ENCODE peak calls at places on chromosomes 4 and X, in ten cellular contexts. Z is transverse colon, L is nephron progenitor cell, E is AG10803, M is GM12865, C is lung, Y is tibial artery, Q is fibroblast of mammary gland, W is psoas muscle, D is epithelial cell of esophagus. P is an unnamed sample.

GRCh38 chrX:48685416-48685815 is 1.8 kb downstream of the WAS start:
- DNase-seq in Z (no peak), L (no peak), E (no peak), M (no peak), C (no peak), Y (no peak), Q (no peak), W (no peak), D (no peak), P (no peak)

GRCh38 chr4:111128327-111128726 is 505.4 kb upstream of the PITX2 start:
- DNase-seq in Z (no peak), L (no peak), E (no peak), M (no peak), C (no peak), Y (no peak), Q (no peak), W (no peak), D (no peak), P (no peak)

GRCh38 chrX:150148749-150149672 is 210.7 kb upstream of the EOLA2 start:
- DNase-seq in Z (no peak), L (no peak), E (no peak), M (no peak), C (no peak), Y (no peak), Q (no peak), W (no peak), D (no peak), P (no peak)

GRCh38 chrX:33339219-33339618 is 127.9 kb upstream of the DMD start:
- DNase-seq in Z (no peak), L (no peak), E (no peak), M (no peak), C (no peak), Y (no peak), Q (peak; percentile 15), W (no peak), D (peak; percentile 38), P (no peak)

GRCh38 chrX:53045002-53045401 is 3.6 kb upstream of the GPR173 start:
- DNase-seq in Z (no peak), L (no peak), E (no peak), M (no peak), C (no peak), Y (no peak), Q (no peak), W (no peak), D (no peak), P (no peak)

GRCh38 chrX:39162322-39162721 is 361.1 kb downstream of the MID1IP1 start:
- DNase-seq in Z (peak; percentile 57), L (peak; percentile 46), E (no peak), M (peak; percentile 12), C (no peak), Y (no peak), Q (no peak), W (peak; percentile 33), D (no peak), P (peak; percentile 31)

GRCh38 chr4:16116019-16116418 is 32.2 kb upstream of the PROM1 start:
- DNase-seq in Z (no peak), L (no peak), E (no peak), M (no peak), C (no peak), Y (no peak), Q (no peak), W (no peak), D (no peak), P (no peak)

GRCh38 chr4:169096221-169096620 is 86.2 kb upstream of the CBR4 start:
- DNase-seq in Z (no peak), L (no peak), E (peak; percentile 37), M (no peak), C (no peak), Y (no peak), Q (no peak), W (no peak), D (no peak), P (no peak)

GRCh38 chrX:130110379-130111219 is at the start of gene ELF4:
- DNase-seq in Z (peak; percentile 65), L (no peak), E (peak; percentile 57), M (peak; percentile 75), C (no peak), Y (peak; percentile 71), Q (peak; percentile 44), W (peak; percentile 50), D (peak; percentile 81), P (peak; percentile 79)

GRCh38 chr4:24781999-24782745 is 13.2 kb upstream of the SOD3 start:
- DNase-seq in Z (no peak), L (no peak), E (no peak), M (no peak), C (no peak), Y (no peak), Q (no peak), W (no peak), D (no peak), P (no peak)

GRCh38 chrX:13373027-13373806 is 53.4 kb upstream of the ATXN3L start:
- DNase-seq in Z (no peak), L (no peak), E (peak; percentile 19), M (no peak), C (no peak), Y (no peak), Q (peak; percentile 19), W (no peak), D (peak; percentile 30), P (no peak)

GRCh38 chrX:67614414-67614813 is 70.6 kb downstream of the AR start:
- DNase-seq in Z (no peak), L (no peak), E (peak; percentile 66), M (no peak), C (no peak), Y (no peak), Q (peak; percentile 84), W (no peak), D (peak; percentile 49), P (no peak)

DNA sequence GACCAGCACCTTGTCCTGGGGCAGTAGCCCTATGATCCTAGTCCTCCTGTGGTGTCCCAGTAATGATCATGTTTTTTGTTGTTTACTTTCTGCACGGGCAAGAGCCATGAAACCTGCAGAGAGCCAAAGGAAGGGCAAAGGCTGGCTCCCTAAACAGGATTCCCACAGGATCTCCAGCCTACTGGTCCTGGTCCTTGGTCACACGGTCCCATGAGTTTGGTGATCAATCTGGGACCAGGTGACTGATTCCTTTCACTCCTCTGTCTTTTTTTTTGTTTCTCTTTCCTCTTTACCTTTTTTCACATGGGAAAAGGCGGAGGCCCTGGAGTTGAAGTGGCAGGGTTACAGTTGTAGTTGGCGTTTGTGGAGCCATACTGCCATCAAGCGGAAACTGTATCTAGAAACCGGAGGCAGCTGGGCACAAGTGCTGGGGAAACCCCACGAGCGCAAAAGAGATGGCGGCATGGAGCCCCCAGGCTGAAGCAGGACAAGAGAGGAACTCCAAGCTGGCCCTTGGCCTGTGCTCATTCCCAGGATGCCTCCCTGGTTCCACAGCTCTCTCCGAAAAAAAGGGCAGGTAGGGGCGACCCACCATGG is 34.6 kb downstream of the NBDY start:
- DNase-seq in Z (peak; percentile 88), L (peak; percentile 58), E (no peak), M (peak; percentile 72), C (peak; percentile 84), Y (no peak), Q (peak; percentile 77), W (peak; percentile 77), D (no peak), P (peak; percentile 35)
- TF ChIP-seq CTCF in Z (no peak), L (no peak), E (no peak), M (peak; percentile 7), C (peak; percentile 37), Y (no peak), Q (peak; percentile 37), W (peak; percentile 81), D (no peak), P (peak; percentile 45)

GRCh38 chrX:121301822-121302221 is 254.4 kb downstream of the GLUD2 start:
- DNase-seq in Z (no peak), L (no peak), E (no peak), M (no peak), C (no peak), Y (no peak), Q (no peak), W (no peak), D (no peak), P (no peak)

GRCh38 chrX:121298499-121298898 is 251.1 kb downstream of the GLUD2 start:
- DNase-seq in Z (no peak), L (no peak), E (no peak), M (no peak), C (no peak), Y (no peak), Q (no peak), W (no peak), D (no peak), P (no peak)

GRCh38 chrX:121301356-121301755 is 253.9 kb downstream of the GLUD2 start:
- DNase-seq in Z (no peak), L (no peak), E (no peak), M (no peak), C (no peak), Y (no peak), Q (no peak), W (no peak), D (no peak), P (no peak)
- TF ChIP-seq CTCF in Z (no peak), L (no peak), E (no peak), M (no peak), C (no peak), Y (no peak), Q (no peak), W (no peak), D (no peak), P (no peak)

GRCh38 chrX:135185795-135186443 is 14.7 kb upstream of the CT55 start:
- DNase-seq in Z (no peak), L (peak; percentile 25), E (peak; percentile 62), M (peak; percentile 58), C (peak; percentile 38), Y (no peak), Q (peak; percentile 57), W (no peak), D (peak; percentile 73), P (peak; percentile 48)
- TF ChIP-seq CTCF in Z (peak; percentile 34), L (peak; percentile 47), E (peak; percentile 68), M (peak; percentile 55), C (peak; percentile 37), Y (peak; percentile 30), Q (peak; percentile 52), W (peak; percentile 36), D (peak; percentile 72), P (no peak)

DNA sequence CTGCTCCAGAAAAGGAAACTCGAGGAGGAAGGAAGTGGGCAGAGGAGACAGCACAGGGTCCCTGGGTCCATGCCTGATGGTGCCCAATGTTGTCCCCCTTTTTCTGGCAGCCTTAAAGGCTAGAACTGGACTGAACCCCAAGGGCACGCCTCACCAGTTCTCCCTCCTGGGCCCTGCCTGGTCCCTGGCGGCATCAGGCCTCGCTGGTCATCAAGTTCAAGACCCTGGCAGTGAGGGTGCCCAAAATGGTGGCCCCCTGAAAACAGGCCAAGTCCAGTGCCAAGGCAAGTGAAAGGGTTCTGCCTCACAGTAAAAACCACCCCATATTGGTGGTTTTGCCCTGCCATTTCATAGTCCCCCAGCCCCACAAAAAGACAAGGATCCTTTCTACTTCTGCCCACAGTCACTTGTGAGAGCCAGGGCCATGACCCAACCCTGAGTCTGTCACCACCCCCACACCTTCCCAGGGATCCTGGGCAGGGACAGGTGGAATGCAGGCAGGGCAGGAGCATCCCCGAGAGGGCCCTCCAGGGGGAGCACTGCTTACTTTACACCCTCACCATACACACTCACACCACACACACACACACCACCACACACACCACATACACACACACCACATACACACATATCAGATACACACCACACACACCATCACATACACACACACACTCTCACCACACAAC is 107.6 kb downstream of the DCTD start:
- DNase-seq in Z (no peak), L (no peak), E (peak; percentile 6), M (no peak), C (no peak), Y (no peak), Q (no peak), W (no peak), D (peak; percentile 27), P (peak; percentile 50)
- TF ChIP-seq CTCF in Z (no peak), L (no peak), E (peak; percentile 18), M (peak; percentile 28), C (no peak), Y (no peak), Q (no peak), W (no peak), D (no peak), P (peak; percentile 24)

GRCh38 chr4:185384061-185384460 is 11.7 kb downstream of the LRP2BP start:
- DNase-seq in Z (no peak), L (no peak), E (no peak), M (no peak), C (no peak), Y (no peak), Q (no peak), W (no peak), D (no peak), P (no peak)
- TF ChIP-seq CTCF in Z (no peak), L (no peak), E (no peak), M (no peak), C (no peak), Y (no peak), Q (no peak), W (no peak), D (no peak), P (no peak)